ENCODE peak calls at places on chromosomes 13 and 19, in nine cellular contexts. I is neuronal stem cell; O is COR-L47; F is activated gamma-delta T cell treated with anti-CD3 and anti-CD28 coated beads, Interleukin-2, amount 50 U/mL, for 16 hours; Q is activated CD4-positive, CD25-positive, alpha-beta regulatory T cell treated with anti-CD3 and anti-CD28 coated beads, Interleukin-2, amount 50 U/mL, for 16 hours; A is ureter; P is cardiac septum; T is stimulated activated CD8-positive, alpha-beta memory T cell treated with anti-CD3 and anti-CD28 coated beads, Interleukin-2, amount 100 ng/mL, for 1 hour; C is T-helper 17 cell. X is an unnamed sample.

GRCh38 chr13:46761174-46761573 is 35.8 kb downstream of the ESD start:
- DNase-seq in C (no peak), Q (no peak), F (no peak), T (no peak), O (no peak), P (no peak), I (no peak), A (no peak), X (no peak)

GRCh38 chr19:43570174-43570791 is 5.0 kb downstream of the XRCC1 start:
- DNase-seq in C (no peak), O (peak; percentile 91), A (no peak), T (no peak), I (no peak), Q (no peak), F (no peak), P (no peak), X (peak; percentile 76)

GRCh38 chr19:1651548-1652394 is 644 bp downstream of the TCF3 start:
- DNase-seq in C (no peak), F (peak; percentile 20), P (no peak), I (peak; percentile 42), A (no peak), T (no peak), O (peak; percentile 38), Q (no peak), X (peak; percentile 22)

GRCh38 chr13:75255653-75256052 is 226.3 kb downstream of the TBC1D4 start:
- DNase-seq in P (no peak), A (no peak), T (no peak), C (no peak), F (no peak), I (no peak), O (no peak), Q (no peak), X (no peak)

GRCh38 chr13:47298506-47298905 is 401.7 kb upstream of the HTR2A start:
- DNase-seq in A (no peak), C (no peak), F (no peak), P (no peak), T (no peak), Q (no peak), O (no peak), I (no peak), X (no peak)

GRCh38 chr19:31002852-31003251 is 346.4 kb downstream of the TSHZ3 start:
- DNase-seq in F (no peak), P (no peak), Q (no peak), I (no peak), A (no peak), C (no peak), T (no peak), O (no peak), X (no peak)

GRCh38 chr19:53103903-53104203 is 631 bp upstream of the ZNF160 start:
- DNase-seq in A (no peak), I (no peak), T (no peak), Q (no peak), O (no peak), P (no peak), F (no peak), C (no peak), X (no peak)

GRCh38 chr19:4660181-4660791 is 9.9 kb downstream of the MYDGF start:
- DNase-seq in I (no peak), A (no peak), P (no peak), C (no peak), F (no peak), T (no peak), Q (no peak), O (no peak), X (peak; percentile 43)

GRCh38 chr13:94251801-94252200 is 227.7 kb downstream of the DCT start:
- DNase-seq in A (no peak), T (no peak), F (no peak), I (no peak), C (no peak), Q (no peak), O (no peak), P (no peak), X (no peak)

GRCh38 chr13:37616131-37616530 is 17.6 kb upstream of the POSTN start:
- DNase-seq in Q (no peak), I (no peak), F (no peak), A (no peak), O (no peak), T (no peak), C (no peak), P (no peak), X (no peak)

X was measured in NCI-H2171.